ENCODE peak calls at places on chromosome 9, in four cellular contexts. One of them, this sample, is unnamed.

GRCh38 chr9:116549061-116549664 is 137.9 kb upstream of the TRIM32 start:
- DNase-seq in A549: peak; percentile 89
- DNase-seq in epithelial cell of esophagus: peak; percentile 98
- DNase-seq in upper lobe of right lung: peak; percentile 86
- DNase-seq in this sample: no peak

GRCh38 chr9:14517154-14517906 is 175.9 kb downstream of the ZDHHC21 start:
- DNase-seq in epithelial cell of esophagus: no peak
- DNase-seq in A549: no peak
- DNase-seq in upper lobe of right lung: no peak
- DNase-seq in this sample: no peak

GRCh38 chr9:76868897-76869296 is 37.0 kb downstream of the PRUNE2 start:
- DNase-seq in A549: no peak
- DNase-seq in epithelial cell of esophagus: peak; percentile 54
- DNase-seq in upper lobe of right lung: no peak
- DNase-seq in this sample: no peak

GRCh38 chr9:105053209-105053652 is 125.3 kb upstream of the ABCA1 start:
- DNase-seq in upper lobe of right lung: no peak
- DNase-seq in epithelial cell of esophagus: peak; percentile 95
- DNase-seq in A549: peak; percentile 59
- DNase-seq in this sample: peak; percentile 18

GRCh38 chr9:83583151-83584014 is 39.6 kb upstream of the IDNK start:
- DNase-seq in upper lobe of right lung: no peak
- DNase-seq in A549: peak; percentile 55
- DNase-seq in epithelial cell of esophagus: peak; percentile 67
- DNase-seq in this sample: peak; percentile 58

GRCh38 chr9:9942764-9943424 is 669.9 kb downstream of the PTPRD start:
- DNase-seq in epithelial cell of esophagus: peak; percentile 64
- DNase-seq in A549: peak; percentile 57
- DNase-seq in upper lobe of right lung: peak; percentile 63
- DNase-seq in this sample: peak; percentile 51

GRCh38 chr9:36940881-36941280 is 93.2 kb downstream of the PAX5 start:
- DNase-seq in upper lobe of right lung: no peak
- DNase-seq in A549: no peak
- DNase-seq in epithelial cell of esophagus: no peak
- DNase-seq in this sample: no peak

GRCh38 chr9:113888361-113888760 is 12.3 kb downstream of the ZNF618 start:
- DNase-seq in epithelial cell of esophagus: no peak
- DNase-seq in A549: no peak
- DNase-seq in upper lobe of right lung: no peak
- DNase-seq in this sample: no peak

GRCh38 chr9:110928604-110929003 is 109.7 kb downstream of the LPAR1 start:
- DNase-seq in upper lobe of right lung: no peak
- DNase-seq in A549: no peak
- DNase-seq in epithelial cell of esophagus: no peak
- DNase-seq in this sample: no peak

GRCh38 chr9:76866689-76867088 is 39.2 kb downstream of the PRUNE2 start:
- DNase-seq in epithelial cell of esophagus: peak; percentile 76
- DNase-seq in A549: peak; percentile 80
- DNase-seq in upper lobe of right lung: no peak
- DNase-seq in this sample: no peak

GRCh38 chr9:111474385-111474784 is 9.8 kb downstream of the ECPAS start:
- DNase-seq in A549: no peak
- DNase-seq in epithelial cell of esophagus: no peak
- DNase-seq in upper lobe of right lung: no peak
- DNase-seq in this sample: no peak

GRCh38 chr9:27433599-27434325 is 90.3 kb upstream of the IFNK start:
- DNase-seq in epithelial cell of esophagus: no peak
- DNase-seq in upper lobe of right lung: no peak
- DNase-seq in A549: no peak
- DNase-seq in this sample: no peak

GRCh38 chr9:122827759-122828090 is 663 bp downstream of the PDCL start:
- DNase-seq in epithelial cell of esophagus: no peak
- DNase-seq in upper lobe of right lung: no peak
- DNase-seq in A549: peak; percentile 24
- DNase-seq in this sample: no peak

GRCh38 chr9:27118916-27119315 is 9.9 kb downstream of the TEK start:
- DNase-seq in epithelial cell of esophagus: peak; percentile 30
- DNase-seq in upper lobe of right lung: no peak
- DNase-seq in A549: peak; percentile 19
- DNase-seq in this sample: no peak

GRCh38 chr9:136539427-136540412 is 6.1 kb downstream of the NOTCH1 start:
- DNase-seq in A549: no peak
- DNase-seq in upper lobe of right lung: peak; percentile 99
- DNase-seq in epithelial cell of esophagus: peak; percentile 90
- DNase-seq in this sample: peak; percentile 91

GRCh38 chr9:35906923-35907699 is 1.1 kb downstream of the HRCT1 start:
- DNase-seq in epithelial cell of esophagus: peak; percentile 46
- DNase-seq in A549: peak; percentile 46
- DNase-seq in upper lobe of right lung: peak; percentile 85
- DNase-seq in this sample: no peak

GRCh38 chr9:123933401-123933800 is 3.5 kb upstream of the DENND1A start:
- DNase-seq in epithelial cell of esophagus: peak; percentile 58
- DNase-seq in A549: peak; percentile 92
- DNase-seq in upper lobe of right lung: no peak
- DNase-seq in this sample: no peak

GRCh38 chr9:136666364-136667216 is 3.9 kb downstream of the EGFL7 start:
- DNase-seq in epithelial cell of esophagus: no peak
- DNase-seq in A549: no peak
- DNase-seq in upper lobe of right lung: no peak
- DNase-seq in this sample: no peak

GRCh38 chr9:24245988-24246387 is 299.7 kb downstream of the IZUMO3 start:
- DNase-seq in upper lobe of right lung: no peak
- DNase-seq in epithelial cell of esophagus: peak; percentile 57
- DNase-seq in A549: peak; percentile 29
- DNase-seq in this sample: peak; percentile 2
- TF ChIP-seq CTCF in upper lobe of right lung: peak; percentile 29
- TF ChIP-seq CTCF in epithelial cell of esophagus: peak; percentile 50
- TF ChIP-seq CTCF in A549: no peak
- TF ChIP-seq CTCF in this sample: no peak

DNA sequence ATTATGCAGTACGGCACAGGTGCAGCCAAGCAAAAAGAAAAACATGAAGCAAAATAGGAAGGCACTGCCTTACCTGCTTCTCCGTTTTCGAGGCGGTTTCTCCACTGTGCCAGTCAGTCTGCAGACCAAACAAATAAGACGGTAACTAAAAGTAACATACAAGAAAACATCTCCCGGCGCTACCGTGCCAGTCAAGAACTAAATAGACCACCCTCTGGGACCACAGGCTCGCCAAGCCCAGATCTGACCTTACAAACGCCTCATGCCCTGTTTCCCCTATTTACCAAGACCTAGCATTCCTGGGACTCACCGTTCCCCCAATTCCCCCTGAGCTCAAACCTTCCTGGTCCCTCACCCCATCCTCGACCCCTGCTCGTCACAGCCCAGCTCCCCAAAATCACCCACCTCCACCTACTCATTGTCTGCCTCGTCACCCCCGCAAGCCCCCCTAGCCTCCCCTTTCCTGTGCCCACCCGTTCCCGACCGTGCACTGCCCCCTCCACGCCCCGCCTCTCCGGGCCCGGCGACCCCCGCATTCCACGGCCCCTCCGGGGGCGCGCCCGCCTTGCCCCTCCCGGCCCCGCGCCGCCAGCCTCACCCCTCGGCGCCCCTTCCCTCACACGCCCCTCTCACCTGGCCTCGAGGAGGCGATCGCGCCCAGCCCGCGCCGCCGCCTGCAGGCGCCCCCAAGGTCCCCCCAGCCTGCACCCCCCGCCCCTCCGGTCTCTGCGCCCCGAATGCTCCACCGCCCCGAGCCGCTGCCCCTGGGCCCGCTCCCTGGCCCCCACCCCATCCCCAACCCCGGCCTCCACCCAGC is 560 bp downstream of the SCAI start:
- DNase-seq in upper lobe of right lung: no peak
- DNase-seq in A549: no peak
- DNase-seq in epithelial cell of esophagus: peak; percentile 11
- DNase-seq in this sample: peak; percentile 16
- TF ChIP-seq CTCF in upper lobe of right lung: no peak
- TF ChIP-seq CTCF in A549: no peak
- TF ChIP-seq CTCF in epithelial cell of esophagus: no peak
- TF ChIP-seq CTCF in this sample: peak; percentile 5

DNA sequence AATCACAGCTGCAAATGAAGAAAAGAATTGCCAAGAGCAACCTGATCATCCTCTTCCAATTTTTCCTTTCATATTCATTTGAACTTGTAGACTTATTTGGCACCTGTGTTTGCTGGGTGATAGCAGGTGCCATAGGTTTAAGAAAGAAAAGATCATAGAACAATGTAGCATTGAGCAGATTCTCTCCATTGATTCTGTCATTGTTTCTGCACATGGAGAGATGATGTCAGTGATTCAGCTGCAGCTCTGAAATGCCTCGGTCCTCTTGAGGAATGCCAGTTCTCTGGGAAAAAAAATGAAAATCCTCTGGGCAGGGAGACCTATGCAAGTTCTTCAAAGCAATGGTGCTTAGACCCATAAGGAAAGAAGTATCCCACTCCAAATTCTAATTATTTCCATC is 418.1 kb upstream of the KLF4 start:
- DNase-seq in epithelial cell of esophagus: no peak
- DNase-seq in upper lobe of right lung: no peak
- DNase-seq in A549: no peak
- DNase-seq in this sample: no peak
- TF ChIP-seq CTCF in epithelial cell of esophagus: no peak
- TF ChIP-seq CTCF in upper lobe of right lung: no peak
- TF ChIP-seq CTCF in A549: no peak
- TF ChIP-seq CTCF in this sample: no peak

DNA sequence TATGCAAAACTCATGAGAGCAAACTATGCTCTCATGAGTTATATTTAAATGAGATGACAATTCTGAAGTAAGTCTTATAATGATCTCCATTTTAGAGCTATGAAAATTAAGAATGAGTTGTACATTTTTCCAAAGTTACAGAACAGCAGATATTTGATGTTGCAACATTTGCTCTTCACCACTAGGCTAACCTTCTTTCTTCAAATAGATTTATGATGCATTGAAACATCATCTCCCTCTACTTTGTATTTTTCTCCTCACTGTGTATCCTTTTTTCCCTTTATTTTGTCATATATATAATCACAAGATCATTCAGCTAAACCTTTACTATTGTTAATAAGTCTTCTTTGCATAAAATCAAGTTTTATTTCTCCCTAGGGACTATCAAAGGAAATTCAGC is 497.7 kb upstream of the TYRP1 start:
- DNase-seq in epithelial cell of esophagus: no peak
- DNase-seq in upper lobe of right lung: no peak
- DNase-seq in A549: no peak
- DNase-seq in this sample: no peak
- TF ChIP-seq CTCF in epithelial cell of esophagus: no peak
- TF ChIP-seq CTCF in upper lobe of right lung: no peak
- TF ChIP-seq CTCF in A549: no peak
- TF ChIP-seq CTCF in this sample: no peak

GRCh38 chr9:98203153-98203552 is 10.7 kb upstream of the CORO2A start:
- DNase-seq in upper lobe of right lung: no peak
- DNase-seq in epithelial cell of esophagus: no peak
- DNase-seq in A549: no peak
- DNase-seq in this sample: no peak

GRCh38 chr9:98201749-98202148 is 9.3 kb upstream of the CORO2A start:
- DNase-seq in upper lobe of right lung: no peak
- DNase-seq in A549: no peak
- DNase-seq in epithelial cell of esophagus: no peak
- DNase-seq in this sample: no peak

GRCh38 chr9:98202252-98202651 is 9.8 kb upstream of the CORO2A start:
- DNase-seq in A549: no peak
- DNase-seq in upper lobe of right lung: no peak
- DNase-seq in epithelial cell of esophagus: no peak
- DNase-seq in this sample: no peak

GRCh38 chr9:98199388-98200033 is 7.1 kb upstream of the CORO2A start:
- DNase-seq in epithelial cell of esophagus: no peak
- DNase-seq in A549: no peak
- DNase-seq in upper lobe of right lung: no peak
- DNase-seq in this sample: no peak

GRCh38 chr9:98201102-98201501 is 8.7 kb upstream of the CORO2A start:
- DNase-seq in epithelial cell of esophagus: no peak
- DNase-seq in upper lobe of right lung: no peak
- DNase-seq in A549: no peak
- DNase-seq in this sample: peak; percentile 71
- TF ChIP-seq CTCF in epithelial cell of esophagus: no peak
- TF ChIP-seq CTCF in upper lobe of right lung: no peak
- TF ChIP-seq CTCF in A549: no peak
- TF ChIP-seq CTCF in this sample: no peak

DNA sequence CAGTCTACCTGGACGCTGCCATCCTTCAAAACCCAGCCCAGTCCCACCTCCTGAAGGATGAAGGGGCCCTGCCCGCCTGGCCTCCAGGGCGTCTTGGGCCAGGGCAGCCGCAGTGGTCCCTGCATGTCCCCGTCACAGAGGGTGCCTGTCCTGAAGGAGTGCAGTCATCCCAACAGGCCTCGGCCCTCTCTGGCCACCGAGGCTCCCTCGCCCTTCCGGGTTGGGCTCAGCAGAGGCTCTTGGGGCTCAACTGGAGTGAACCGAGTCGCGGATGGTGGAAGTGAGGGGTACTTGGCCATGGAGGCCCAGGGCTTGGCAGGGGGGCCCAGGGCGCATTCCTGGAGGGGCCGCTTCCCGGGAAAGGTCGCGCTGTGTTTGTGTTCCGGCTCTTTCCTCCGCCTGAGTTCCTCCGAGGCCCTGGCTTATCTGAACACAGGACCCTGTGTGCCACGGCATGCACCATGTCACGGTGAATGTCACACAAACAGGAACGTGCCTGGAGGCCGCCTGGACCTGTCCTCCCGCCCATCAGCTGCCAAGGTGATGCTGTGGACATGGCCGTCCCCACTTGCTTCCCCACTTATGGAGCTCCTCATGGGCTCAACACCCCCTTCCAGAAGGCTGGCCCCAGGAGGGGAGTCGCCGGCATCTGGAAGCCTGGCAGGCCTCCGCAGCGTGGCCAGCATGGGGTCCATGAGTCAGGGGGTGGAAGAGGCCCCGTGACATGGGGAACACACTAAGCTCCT is 25.7 kb upstream of the OBP2B start:
- DNase-seq in upper lobe of right lung: no peak
- DNase-seq in A549: no peak
- DNase-seq in epithelial cell of esophagus: no peak
- DNase-seq in this sample: no peak
- TF ChIP-seq CTCF in upper lobe of right lung: no peak
- TF ChIP-seq CTCF in A549: no peak
- TF ChIP-seq CTCF in epithelial cell of esophagus: no peak
- TF ChIP-seq CTCF in this sample: no peak

DNA sequence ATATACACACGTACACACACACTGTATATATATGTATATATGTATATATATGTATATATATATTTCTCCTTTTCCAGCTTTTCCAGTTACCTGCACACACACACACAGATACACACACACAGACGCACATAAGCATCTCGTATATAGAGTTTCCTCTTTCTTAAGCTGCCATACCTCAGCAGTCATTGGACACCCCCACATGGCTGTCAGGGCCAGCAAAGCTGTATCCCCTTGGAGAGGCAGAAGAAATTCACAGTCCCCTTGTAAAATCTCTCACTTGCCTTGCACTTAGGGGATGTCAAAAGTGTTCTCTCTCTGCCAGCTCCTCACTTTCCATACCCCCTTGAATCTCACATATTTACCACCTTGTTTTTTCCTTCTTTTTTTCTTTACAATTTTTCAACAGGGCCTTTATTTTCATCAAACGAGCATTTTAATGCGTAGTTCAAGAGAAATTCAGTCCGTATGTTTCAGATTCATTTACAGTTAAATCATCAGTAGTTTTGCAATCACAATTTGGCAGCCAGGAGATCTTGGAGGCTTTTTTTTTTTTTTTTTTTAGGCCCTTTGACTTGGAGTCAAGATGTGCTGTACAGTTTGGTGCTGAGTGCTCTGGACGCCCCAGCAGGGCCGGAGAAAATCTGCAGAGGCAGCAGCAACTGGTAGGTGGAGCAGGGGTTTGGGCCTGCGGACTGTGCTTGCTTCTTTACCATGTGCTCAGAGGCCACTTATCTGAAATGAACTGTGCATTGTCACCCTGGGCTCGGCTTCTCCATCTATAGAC is 244.9 kb upstream of the KLF4 start:
- DNase-seq in A549: no peak
- DNase-seq in epithelial cell of esophagus: peak; percentile 74
- DNase-seq in upper lobe of right lung: no peak
- DNase-seq in this sample: no peak
- TF ChIP-seq CTCF in A549: no peak
- TF ChIP-seq CTCF in epithelial cell of esophagus: no peak
- TF ChIP-seq CTCF in upper lobe of right lung: no peak
- TF ChIP-seq CTCF in this sample: no peak

This sample was measured in GM20000.